ENCODE peak calls at places on chromosomes 6 and 20, in four cellular contexts. H is kidney, U is fibroblast of lung, E is right cardiac atrium. Z is an unnamed sample.

GRCh38 chr6:32196682-32197616 is 4.5 kb upstream of the GPSM3 start:
- DNase-seq in H (peak; percentile 87), U (peak; percentile 19), E (peak; percentile 68), Z (peak; percentile 47)

GRCh38 chr6:150740453-150740852 is 125.0 kb upstream of the MTHFD1L start:
- DNase-seq in H (no peak), U (no peak), E (no peak), Z (no peak)

GRCh38 chr20:63768591-63769515 is 29.3 kb downstream of the SLC2A4RG start:
- DNase-seq in H (peak; percentile 53), U (no peak), E (no peak), Z (no peak)

GRCh38 chr20:63344616-63345327 is 16.4 kb downstream of the CHRNA4 start:
- DNase-seq in H (peak; percentile 58), U (no peak), E (peak; percentile 83), Z (no peak)

GRCh38 chr20:57835462-57836455 is 125.9 kb upstream of the PMEPA1 start:
- DNase-seq in H (no peak), U (no peak), E (no peak), Z (no peak)

GRCh38 chr6:109440325-109441068 is at the start of the genes PPIL6 and SMPD2:
- DNase-seq in H (peak; percentile 96), U (peak; percentile 86), E (peak; percentile 91), Z (peak; percentile 89)

GRCh38 chr20:12788936-12789335 is 219.8 kb upstream of the SPTLC3 start:
- DNase-seq in H (no peak), U (no peak), E (no peak), Z (no peak)

GRCh38 chr6:169895926-169896761 is 144.7 kb downstream of the ERMARD start:
- DNase-seq in H (no peak), U (no peak), E (no peak), Z (peak; percentile 5)

GRCh38 chr20:25025091-25025861 is 32.7 kb downstream of the ACSS1 start:
- DNase-seq in H (peak; percentile 39), U (no peak), E (no peak), Z (no peak)

GRCh38 chr20:58046311-58046710 is 182.1 kb downstream of the ANKRD60 start:
- DNase-seq in H (no peak), U (no peak), E (no peak), Z (no peak)

GRCh38 chr6:95693108-95693507 is 115.8 kb downstream of the MANEA start:
- DNase-seq in H (no peak), U (no peak), E (no peak), Z (no peak)

GRCh38 chr6:99550046-99550445 is 18.4 kb downstream of the CCNC start:
- DNase-seq in H (no peak), U (no peak), E (no peak), Z (no peak)

GRCh38 chr6:166691199-166691598 is 64.1 kb upstream of the RPS6KA2 start:
- DNase-seq in H (no peak), U (peak; percentile 82), E (peak; percentile 59), Z (no peak)

GRCh38 chr6:104526383-104526782 is 333.3 kb downstream of the HACE1 start:
- DNase-seq in H (no peak), U (no peak), E (no peak), Z (no peak)

DNA sequence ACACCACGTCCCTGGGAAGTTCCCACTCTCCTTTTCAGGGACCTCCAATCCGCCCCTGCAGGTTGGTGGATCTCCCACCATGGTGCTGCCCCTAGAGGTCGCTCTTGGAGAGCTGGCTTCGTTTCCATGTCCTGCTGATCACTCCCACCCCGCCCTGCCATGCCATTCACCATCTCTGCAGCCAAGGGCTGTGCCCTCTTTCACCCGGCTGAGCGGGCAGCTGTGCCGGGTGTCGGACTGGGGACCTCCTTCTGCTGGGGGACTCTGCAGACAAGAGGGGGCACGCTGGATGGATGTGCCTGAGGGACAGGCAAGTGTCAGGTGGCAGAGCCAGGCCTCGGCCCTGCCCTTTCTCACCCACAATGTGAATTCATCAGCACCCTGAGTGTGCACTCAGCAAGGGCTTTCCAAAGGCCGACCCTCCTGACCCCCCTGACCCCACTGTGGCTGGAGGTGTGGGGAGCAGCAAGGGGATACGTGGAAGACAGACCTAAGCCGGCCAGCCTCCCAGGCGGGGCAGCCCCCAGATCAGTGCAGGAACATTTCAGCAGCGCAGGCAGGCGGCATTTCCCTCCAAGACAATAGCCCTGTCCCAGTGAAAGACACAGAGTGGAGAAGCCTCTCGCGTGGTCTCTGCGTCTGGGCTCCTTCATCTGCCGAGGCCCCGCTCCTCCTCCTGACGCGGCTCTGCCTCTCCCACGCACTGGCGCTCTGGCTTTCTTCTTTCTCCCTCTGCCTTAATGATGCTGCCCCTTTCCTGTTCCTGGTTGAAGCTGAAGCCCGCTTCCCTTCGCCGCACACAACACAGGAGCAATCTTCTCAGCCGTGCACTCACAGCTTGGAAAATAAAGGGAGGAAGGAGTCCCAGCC is 347.2 kb downstream of the CDH4 start:
- DNase-seq in H (peak; percentile 60), U (no peak), E (no peak), Z (no peak)
- H3K9me3 ChIP-seq in H (no peaks in the 10 kb centered on the region), U (no peaks in the 10 kb centered on the region), E (no peaks in the 10 kb centered on the region), Z (no peaks in the 10 kb centered on the region)

DNA sequence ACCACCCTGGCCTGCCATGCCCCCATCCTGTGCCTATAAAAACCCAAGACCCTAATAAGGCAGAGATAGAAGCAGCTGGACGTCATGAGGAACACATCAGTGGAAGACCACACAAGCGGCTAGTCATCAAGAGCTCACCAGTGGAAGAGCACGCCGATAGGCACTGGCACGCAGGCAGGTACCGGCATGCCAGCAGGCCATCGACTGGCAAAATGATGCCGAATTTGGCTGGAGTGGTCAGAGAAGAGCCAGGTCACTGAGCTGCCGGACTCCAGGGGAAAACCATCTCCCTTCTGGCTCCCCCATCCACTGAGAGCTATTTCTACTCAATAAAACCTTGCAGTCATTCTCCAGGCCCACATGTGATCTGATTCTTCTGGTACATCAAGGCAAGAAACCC is 227.6 kb upstream of the EXOC2 start:
- DNase-seq in H (no peak), U (no peak), E (no peak), Z (no peak)
- H3K9me3 ChIP-seq in H (no peaks in the 10 kb centered on the region), U (no peaks in the 10 kb centered on the region), E (peaks cover 2% of the 10 kb centered on the region), Z (no peaks in the 10 kb centered on the region)

DNA sequence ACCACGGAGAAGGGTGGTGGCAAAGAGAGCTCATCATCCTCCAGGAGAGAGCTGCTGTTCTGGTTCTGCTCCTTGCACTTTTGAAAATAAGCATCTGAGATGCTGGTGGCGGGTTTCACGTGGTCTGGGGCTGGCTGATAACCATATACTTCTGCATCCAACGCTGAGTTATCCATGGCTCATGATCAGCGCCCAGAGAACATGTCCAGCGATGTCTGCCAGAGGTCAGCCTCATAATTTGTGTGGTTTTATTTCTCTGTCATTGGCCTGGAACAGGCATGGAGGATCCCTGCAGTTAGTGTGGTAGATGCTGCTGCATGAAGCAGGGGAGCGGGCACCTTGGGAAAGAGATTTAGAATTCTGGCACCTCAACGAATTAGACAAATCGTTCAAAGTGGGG is 157.4 kb downstream of the SOD2 start:
- DNase-seq in H (no peak), U (no peak), E (no peak), Z (no peak)
- H3K9me3 ChIP-seq in H (no peaks in the 10 kb centered on the region), U (no peaks in the 10 kb centered on the region), E (no peaks in the 10 kb centered on the region), Z (no peaks in the 10 kb centered on the region)

DNA sequence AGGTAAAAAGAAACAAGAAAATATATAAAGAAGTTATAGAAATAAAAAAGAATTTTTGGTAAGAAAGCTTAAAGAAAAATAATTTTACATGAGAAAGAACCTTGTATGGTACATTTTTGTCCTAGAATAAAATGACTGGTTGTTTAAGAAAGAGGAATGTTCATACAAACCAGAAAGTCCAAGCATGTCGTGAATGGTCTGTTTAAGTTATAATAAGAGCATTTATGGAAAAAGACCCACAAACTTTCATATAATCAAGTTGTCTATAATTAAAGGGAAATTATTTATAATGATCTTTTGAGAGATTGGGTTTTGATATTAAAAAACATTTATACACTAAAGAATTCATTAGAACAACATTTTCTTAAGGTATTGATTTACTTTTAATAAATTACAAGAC is 27.8 kb upstream of the FAM110A start:
- DNase-seq in H (no peak), U (peak; percentile 8), E (no peak), Z (no peak)
- H3K9me3 ChIP-seq in H (no peaks in the 10 kb centered on the region), U (no peaks in the 10 kb centered on the region), E (no peaks in the 10 kb centered on the region), Z (no peaks in the 10 kb centered on the region)

DNA sequence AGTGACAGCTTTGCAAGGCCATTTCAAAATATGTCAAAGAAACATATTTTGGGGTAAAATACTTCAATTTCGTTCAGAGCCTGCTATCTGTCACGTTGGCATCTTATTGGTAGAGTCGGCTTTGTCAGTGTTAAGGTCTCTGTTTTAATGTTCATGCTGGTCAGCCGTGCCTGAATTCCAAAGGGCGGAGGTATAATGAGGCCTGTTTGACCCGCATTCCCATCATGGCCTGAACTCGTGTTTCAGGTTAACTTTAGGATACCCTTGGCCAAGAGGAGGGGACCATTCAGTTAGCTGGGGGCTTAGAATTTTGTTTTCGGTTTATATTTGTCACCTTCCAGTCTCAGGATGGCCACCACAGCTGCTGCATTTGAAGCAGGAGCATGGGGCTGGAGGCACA is 236.4 kb downstream of the NFATC2 start:
- DNase-seq in H (no peak), U (no peak), E (no peak), Z (no peak)
- H3K9me3 ChIP-seq in H (no peaks in the 10 kb centered on the region), U (no peaks in the 10 kb centered on the region), E (no peaks in the 10 kb centered on the region), Z (no peaks in the 10 kb centered on the region)

GRCh38 chr20:49281913-49282467 is 4.1 kb upstream of the ZNFX1 start:
- DNase-seq in H (no peak), U (no peak), E (no peak), Z (no peak)
- H3K9me3 ChIP-seq in H (peaks cover 20% of the 10 kb centered on the region), U (peaks cover 16% of the 10 kb centered on the region), E (peaks cover 13% of the 10 kb centered on the region), Z (no peaks in the 10 kb centered on the region)

DNA sequence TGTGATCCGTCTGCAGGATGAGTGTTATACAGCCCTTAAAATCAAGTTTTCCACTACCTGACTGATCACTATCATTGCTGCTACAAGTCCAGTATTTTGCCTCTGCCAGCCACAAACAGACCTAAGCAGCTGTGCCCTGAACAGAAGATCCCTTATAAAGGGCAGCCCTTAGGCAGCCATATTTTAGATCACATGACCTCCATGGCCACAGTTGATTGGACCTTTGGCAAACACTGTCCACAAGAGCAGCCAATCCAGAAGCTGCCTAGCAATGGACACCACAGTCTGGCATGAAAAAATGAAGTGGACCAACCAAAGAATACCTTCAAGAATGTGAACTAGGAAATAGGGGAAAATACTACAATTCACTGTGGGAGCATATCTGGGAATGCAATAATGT is 50.8 kb downstream of the MC3R start:
- DNase-seq in H (no peak), U (no peak), E (no peak), Z (no peak)
- H3K9me3 ChIP-seq in H (no peaks in the 10 kb centered on the region), U (no peaks in the 10 kb centered on the region), E (no peaks in the 10 kb centered on the region), Z (no peaks in the 10 kb centered on the region)

Z was measured in colonic mucosa.